ENCODE peak calls at places on chromosomes 5 and 9, in five cellular contexts. Z, N, H, P and Y are unnamed samples.

GRCh38 chr5:176692835-176693476 is 45.7 kb downstream of the TSPAN17 start:
- DNase-seq in N (no peak), Z (no peak), P (no peak), H (no peak), Y (no peak)

GRCh38 chr5:89337-90286 is 2.4 kb upstream of the PLEKHG4B start:
- DNase-seq in N (no peak), H (no peak), P (no peak), Z (no peak), Y (no peak)

GRCh38 chr5:159286420-159287035 is 23.4 kb downstream of the UBLCP1 start:
- DNase-seq in Z (peak; percentile 15), P (no peak), N (no peak), H (no peak), Y (no peak)

GRCh38 chr9:134814598-134815215 is 65.9 kb upstream of the FCN2 start:
- DNase-seq in P (peak; percentile 61), N (no peak), Z (no peak), H (no peak), Y (peak; percentile 13)

GRCh38 chr9:71490810-71491209 is 277.5 kb downstream of the CEMIP2 start:
- DNase-seq in Z (no peak), N (no peak), H (no peak), P (no peak), Y (no peak)

GRCh38 chr9:94865599-94866456 is 139.3 kb downstream of the AOPEP start:
- DNase-seq in N (no peak), Z (peak; percentile 80), P (no peak), H (no peak), Y (peak; percentile 48)

GRCh38 chr5:178284095-178284675 is 51.6 kb upstream of the PHYKPL start:
- DNase-seq in Z (no peak), N (no peak), P (no peak), H (no peak), Y (no peak)

GRCh38 chr5:32687167-32687831 is 23.8 kb upstream of the NPR3 start:
- DNase-seq in P (no peak), Z (no peak), N (no peak), H (no peak), Y (no peak)

GRCh38 chr5:35041251-35041650 is 6.5 kb downstream of the AGXT2 start:
- DNase-seq in P (no peak), H (no peak), N (no peak), Z (no peak), Y (no peak)

GRCh38 chr9:68740561-68740960 is 35.5 kb downstream of the PIP5K1B start:
- DNase-seq in N (no peak), H (no peak), P (no peak), Z (no peak), Y (no peak)

GRCh38 chr9:114461468-114461867 is 43.8 kb downstream of the WHRN start:
- DNase-seq in H (no peak), Z (no peak), P (no peak), N (no peak), Y (no peak)

GRCh38 chr5:96699186-96699820 is 37.1 kb downstream of the CAST start:
- DNase-seq in N (no peak), Z (no peak), P (no peak), H (no peak), Y (no peak)

GRCh38 chr9:84001621-84002020 is 21.0 kb downstream of the RMI1 start:
- DNase-seq in N (no peak), H (no peak), P (no peak), Z (no peak), Y (no peak)

GRCh38 chr5:8730194-8730593 is 815.7 kb downstream of the SEMA5A start:
- DNase-seq in Z (peak; percentile 13), P (peak; percentile 24), N (no peak), H (no peak), Y (no peak)

GRCh38 chr5:62385136-62385535 is 18.6 kb downstream of the DIMT1 start:
- DNase-seq in H (no peak), P (no peak), Z (no peak), N (no peak), Y (no peak)

GRCh38 chr9:113546566-113546965 is 83.0 kb downstream of the RGS3 start:
- DNase-seq in N (no peak), H (no peak), P (no peak), Z (no peak), Y (no peak)

GRCh38 chr9:98491778-98492177 is 217.0 kb downstream of the GABBR2 start:
- DNase-seq in P (peak; percentile 64), H (no peak), Z (peak; percentile 65), N (no peak), Y (no peak)

GRCh38 chr5:93294184-93294583 is 286.8 kb downstream of the NR2F1-AS1 start:
- DNase-seq in N (no peak), P (no peak), Z (peak; percentile 33), H (no peak), Y (no peak)

GRCh38 chr9:96163141-96163540 is 138.8 kb downstream of the HSD17B3 start:
- DNase-seq in Z (no peak), N (no peak), H (no peak), P (no peak), Y (no peak)

GRCh38 chr5:91118802-91119201 is 264.3 kb downstream of the ARRDC3 start:
- DNase-seq in Z (no peak), N (no peak), P (no peak), H (no peak), Y (no peak)

GRCh38 chr9:98964201-98964600 is 20.5 kb downstream of the COL15A1 start:
- DNase-seq in Z (no peak), P (no peak), N (no peak), H (no peak), Y (no peak)

GRCh38 chr5:81590498-81591384 is 160.2 kb downstream of the SSBP2 start:
- DNase-seq in N (no peak), P (no peak), H (no peak), Z (no peak), Y (no peak)

GRCh38 chr5:142924135-142924883 is 154.1 kb downstream of the ARHGAP26 start:
- DNase-seq in H (no peak), Z (no peak), P (no peak), N (no peak), Y (no peak)

GRCh38 chr9:107866912-107867311 is 377.3 kb upstream of the KLF4 start:
- DNase-seq in Z (no peak), N (no peak), P (no peak), H (no peak), Y (no peak)

GRCh38 chr5:136020383-136021015 is 8.3 kb upstream of the TGFBI start:
- DNase-seq in H (no peak), P (peak; percentile 67), N (no peak), Z (peak; percentile 99), Y (peak; percentile 86)

GRCh38 chr9:125759812-125760134 is 12.6 kb downstream of the PBX3 start:
- DNase-seq in P (no peak), Z (no peak), N (no peak), H (peak; percentile 34), Y (no peak)

GRCh38 chr9:136552117-136552685 is 6.4 kb upstream of the NOTCH1 start:
- DNase-seq in H (no peak), P (peak; percentile 85), Z (peak; percentile 45), N (no peak), Y (peak; percentile 71)

GRCh38 chr5:141933151-141933550 is 9.5 kb downstream of the DELE1 start:
- DNase-seq in H (no peak), N (no peak), Z (no peak), P (no peak), Y (no peak)

GRCh38 chr5:122192883-122193496 is 63.6 kb downstream of the ZNF474 start:
- DNase-seq in Z (peak; percentile 73), P (no peak), N (no peak), H (no peak), Y (peak; percentile 61)

GRCh38 chr5:152811985-152812384 is 406.9 kb upstream of the NMUR2 start:
- DNase-seq in H (no peak), P (no peak), Z (no peak), N (no peak), Y (no peak)

GRCh38 chr9:137045294-137046093 is 483 bp downstream of the NPDC1 start:
- DNase-seq in N (no peak), P (peak; percentile 72), Z (peak; percentile 70), H (no peak), Y (no peak)

GRCh38 chr5:132274050-132274869 is 16.8 kb downstream of the PDLIM4 start:
- DNase-seq in H (no peak), Z (no peak), P (no peak), N (no peak), Y (no peak)